ENCODE peak calls at places on chromosomes 13 and 19, in five cellular contexts. B is mammary epithelial cell, V is cardiac muscle cell, P is heart left ventricle, W is ascending aorta. Z is an unnamed sample.

GRCh38 chr13:74576504-74576903 is 442.3 kb upstream of the KLF12 start:
- DNase-seq in P (no peak), W (no peak), B (no peak), V (no peak), Z (no peak)

GRCh38 chr13:87280139-87280538 is 391.0 kb upstream of the SLITRK5 start:
- DNase-seq in W (no peak), P (no peak), V (no peak), B (no peak), Z (no peak)

GRCh38 chr19:9806781-9807180 is 12.1 kb downstream of the FBXL12 start:
- DNase-seq in W (no peak), B (no peak), V (no peak), P (no peak), Z (no peak)

GRCh38 chr19:55526216-55527196 is 10.4 kb downstream of the SBK2 start:
- DNase-seq in V (peak; percentile 56), B (no peak), P (peak; percentile 84), W (no peak), Z (no peak)

GRCh38 chr19:12670159-12670928 is 3.7 kb downstream of the WDR83 start:
- DNase-seq in V (no peak), W (no peak), P (no peak), B (no peak), Z (no peak)

GRCh38 chr19:45440873-45441654 is 17.3 kb upstream of the ERCC1 start:
- DNase-seq in W (no peak), B (peak; percentile 18), V (peak; percentile 58), P (no peak), Z (no peak)

GRCh38 chr13:43268632-43269031 is 245.2 kb downstream of the DNAJC15 start:
- DNase-seq in B (no peak), W (no peak), P (no peak), V (peak; percentile 75), Z (no peak)

GRCh38 chr13:73440296-73440895 is 381.6 kb downstream of the KLF5 start:
- DNase-seq in P (no peak), B (peak; percentile 39), W (no peak), V (no peak), Z (no peak)

GRCh38 chr13:74073231-74073630 is 61.0 kb downstream of the KLF12 start:
- DNase-seq in P (no peak), W (no peak), B (no peak), V (no peak), Z (no peak)

GRCh38 chr13:34020388-34020787 is 202.4 kb downstream of the RFC3 start:
- DNase-seq in W (no peak), B (no peak), V (no peak), P (no peak), Z (no peak)

GRCh38 chr19:16841391-16841926 is 12.3 kb downstream of the SIN3B start:
- DNase-seq in W (no peak), B (no peak), V (peak; percentile 58), P (no peak), Z (no peak)

GRCh38 chr19:14073925-14074838 is 1.6 kb downstream of the MISP3 start:
- DNase-seq in W (no peak), V (peak; percentile 15), B (peak; percentile 60), P (no peak), Z (no peak)

GRCh38 chr13:99986751-99987150 is 5.2 kb downstream of the ZIC2 start:
- DNase-seq in P (no peak), W (no peak), B (no peak), V (no peak), Z (no peak)

GRCh38 chr13:41645313-41645712 is 188.0 kb downstream of the RGCC start:
- DNase-seq in B (peak; percentile 60), P (no peak), W (no peak), V (no peak), Z (peak; percentile 84)

GRCh38 chr19:812819-813358 is 8.9 kb downstream of the PLPPR3 start:
- DNase-seq in V (no peak), B (no peak), W (no peak), P (no peak), Z (no peak)

GRCh38 chr19:8512115-8512967 is 1.6 kb downstream of the ZNF414 start:
- DNase-seq in B (peak; percentile 11), V (no peak), W (no peak), P (peak; percentile 39), Z (no peak)

GRCh38 chr13:100510208-100510997 is 78.2 kb downstream of the GGACT start:
- DNase-seq in P (no peak), V (no peak), W (no peak), B (no peak), Z (no peak)

GRCh38 chr19:31639306-31639705 is 290.1 kb upstream of the TSHZ3 start:
- DNase-seq in V (no peak), B (peak; percentile 55), P (no peak), W (no peak), Z (no peak)

GRCh38 chr19:49340865-49341718 is 5.9 kb downstream of the CD37 start:
- DNase-seq in P (no peak), B (no peak), V (no peak), W (no peak), Z (no peak)
- TF ChIP-seq CTCF in P (no peak), B (no peak), V (no peak), W (no peak), Z (no peak)

GRCh38 chr13:31351376-31351775 is 151.6 kb downstream of the B3GLCT start:
- DNase-seq in V (no peak), P (no peak), B (no peak), W (no peak), Z (no peak)
- H3K27me3 ChIP-seq in V (no peaks in the 10 kb centered on the region), P (no peaks in the 10 kb centered on the region), B (no peaks in the 10 kb centered on the region), W (no peaks in the 10 kb centered on the region), Z (peaks cover 5% of the 10 kb centered on the region)

DNA sequence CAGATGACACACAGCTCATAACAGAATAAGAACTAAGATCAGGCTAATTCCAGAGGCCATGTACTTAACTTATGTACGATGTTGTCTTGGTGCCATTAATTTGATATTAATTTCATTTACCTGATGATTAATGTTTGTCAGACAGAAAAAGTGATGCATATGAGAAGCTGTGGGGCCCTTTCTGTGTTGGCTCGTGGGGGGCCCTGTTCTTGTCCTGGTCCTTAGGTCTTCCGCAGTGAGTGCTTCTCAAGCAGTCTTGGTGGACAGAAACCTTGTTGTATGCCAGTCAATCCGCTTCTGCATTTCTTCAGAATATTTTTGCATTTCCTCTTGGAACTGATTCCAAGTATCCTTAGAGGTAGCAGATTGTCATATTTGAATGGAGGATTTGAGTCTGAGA is 20.2 kb downstream of the SAFB start:
- DNase-seq in V (no peak), W (no peak), B (no peak), P (no peak), Z (no peak)
- H3K4me3 ChIP-seq in V (no peak overlapping the region), W (no peak overlapping the region), B (no peak overlapping the region), P (no peak overlapping the region), Z (no peak overlapping the region)

GRCh38 chr13:93922063-93922462 is 557.4 kb downstream of the DCT start:
- DNase-seq in W (no peak), P (no peak), B (no peak), V (no peak), Z (no peak)
- TF ChIP-seq CTCF in W (no peak), P (no peak), B (peak; percentile 6), V (no peak), Z (no peak)

DNA sequence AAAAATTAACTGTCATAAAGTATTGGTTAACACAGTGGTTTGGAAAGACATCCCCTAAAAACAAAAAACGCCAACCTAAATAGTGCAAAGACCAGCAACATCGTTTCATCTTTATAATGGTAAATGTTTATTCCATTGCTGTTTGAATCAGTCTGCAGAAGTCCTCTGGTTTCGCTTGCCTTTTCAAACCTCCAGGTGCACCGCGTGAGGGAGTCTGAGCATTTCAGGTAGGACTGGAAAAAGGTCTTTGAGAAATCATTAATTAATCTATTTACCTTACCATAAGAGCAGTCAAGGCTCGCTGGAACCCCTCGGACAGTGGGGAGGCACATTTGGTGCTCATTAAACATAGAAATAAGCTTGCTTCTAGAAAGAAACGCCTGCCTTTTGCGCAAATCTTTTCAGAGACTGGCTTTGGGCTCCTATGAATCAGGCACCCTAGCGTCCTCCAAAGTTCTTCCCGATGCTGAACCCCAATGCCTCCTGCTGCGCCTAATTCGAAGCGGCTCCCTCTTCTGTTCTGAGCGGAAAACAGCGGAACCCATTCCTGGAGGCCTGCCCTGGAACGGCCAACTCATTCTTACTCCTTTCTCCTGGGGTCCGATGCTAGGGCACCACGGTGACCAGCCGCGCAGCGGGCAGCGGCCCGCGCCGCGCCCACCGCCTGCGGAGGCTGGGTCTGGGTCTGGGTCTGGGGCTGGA is 942 bp upstream of the MTUS2 start:
- DNase-seq in B (peak; percentile 26), V (peak; percentile 57), W (no peak), P (no peak), Z (no peak)
- H3K27me3 ChIP-seq in B (peaks cover 11% of the 10 kb centered on the region), V (peaks cover 50% of the 10 kb centered on the region), W (no peaks in the 10 kb centered on the region), P (peaks cover 5% of the 10 kb centered on the region), Z (peaks cover 14% of the 10 kb centered on the region)

DNA sequence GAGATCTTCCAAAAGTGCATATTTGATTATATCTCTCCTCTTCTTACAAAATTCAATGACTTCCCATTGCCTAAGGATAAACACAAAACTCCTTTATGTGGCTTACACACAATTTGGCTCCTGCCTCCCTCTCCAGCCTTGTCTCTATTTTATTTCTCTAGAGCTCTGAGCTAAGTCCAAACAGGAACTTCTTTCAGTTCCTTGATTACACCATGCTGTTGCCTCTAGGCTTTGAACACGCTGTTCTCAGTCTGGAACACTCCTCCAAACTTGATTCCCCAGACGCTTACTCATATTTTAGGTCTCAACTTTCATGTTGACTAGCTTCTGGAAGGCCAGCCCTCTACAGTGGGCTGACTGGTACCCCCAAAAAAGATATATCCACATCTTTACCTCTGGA is 258.5 kb downstream of the COG6 start:
- DNase-seq in B (peak; percentile 81), P (peak; percentile 33), V (no peak), W (no peak), Z (no peak)
- H3K4me3 ChIP-seq in B (no peak overlapping the region), P (no peak overlapping the region), V (no peak overlapping the region), W (no peak overlapping the region), Z (no peak overlapping the region)

DNA sequence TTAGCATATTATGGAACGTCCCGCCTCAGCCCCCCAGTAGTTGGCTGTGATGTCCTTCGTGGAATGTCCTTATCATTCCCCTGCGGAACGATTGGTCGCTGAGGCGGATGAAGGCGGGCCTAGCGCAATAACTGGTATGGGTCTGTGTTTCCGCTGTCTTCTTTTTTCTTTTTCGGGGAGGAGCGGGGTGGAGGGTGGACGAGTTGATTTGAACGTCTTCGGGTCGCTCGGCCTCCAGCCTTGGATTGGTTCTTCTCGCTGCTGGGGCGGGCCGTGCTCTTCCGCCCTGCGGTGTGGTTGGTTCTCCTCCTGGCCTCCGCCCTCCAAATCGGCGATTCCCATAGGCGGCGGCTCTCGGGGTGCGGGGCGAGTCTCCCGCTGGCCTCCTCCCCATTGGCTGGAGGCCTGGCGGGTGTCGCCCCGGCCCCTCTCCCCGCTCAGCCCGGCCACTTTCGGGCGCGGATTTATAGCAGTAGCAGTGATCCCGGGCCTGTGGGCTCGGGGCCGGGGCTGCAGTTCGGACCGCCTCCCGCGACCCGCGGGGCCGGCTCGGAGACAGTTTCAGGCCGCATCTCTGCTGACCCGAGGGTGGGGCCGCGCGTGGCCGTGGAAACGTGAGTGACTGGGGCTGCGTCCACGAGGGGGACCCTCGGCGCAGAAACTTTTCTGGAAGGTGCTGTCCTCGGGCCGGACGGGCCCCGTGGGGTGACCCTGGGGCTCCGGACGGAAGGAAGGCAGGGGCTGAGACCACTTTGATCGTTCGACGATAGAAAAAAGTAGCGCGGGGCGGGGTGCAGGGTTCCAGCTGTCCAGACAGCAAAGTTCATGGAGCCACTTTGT is 2.1 kb downstream of the ING1 start:
- DNase-seq in V (peak; percentile 99), W (peak; percentile 99), B (peak; percentile 100), P (peak; percentile 98), Z (peak; percentile 99)
- TF ChIP-seq CTCF in V (peak; percentile 28), W (peak; percentile 33), B (peak; percentile 18), P (peak; percentile 30), Z (peak; percentile 45)